ENCODE peak calls at places on chromosomes 7 and 10, in ten cellular contexts. P, O, T, Q, B, V, F, R, A and U are unnamed samples.

GRCh38 chr7:42350801-42351200 is 113.8 kb upstream of the GLI3 start:
- DNase-seq in P (peak; percentile 77), O (peak; percentile 71), T (no peak), Q (peak; percentile 4), B (no peak), V (peak; percentile 30), F (peak; percentile 19), R (peak; percentile 37), A (no peak), U (no peak)

GRCh38 chr10:129730272-129730992 is 233.6 kb downstream of the EBF3 start:
- DNase-seq in P (no peak), O (no peak), T (no peak), Q (no peak), B (no peak), V (no peak), F (no peak), R (no peak), A (no peak), U (no peak)

GRCh38 chr7:137983308-137984008 is 18.4 kb downstream of the CREB3L2 start:
- DNase-seq in P (no peak), O (peak; percentile 55), T (no peak), Q (no peak), B (no peak), V (no peak), F (no peak), R (no peak), A (peak; percentile 42), U (no peak)

GRCh38 chr7:74083928-74084721 is 521 bp downstream of the LIMK1 start:
- DNase-seq in P (no peak), O (peak; percentile 55), T (peak; percentile 50), Q (peak; percentile 43), B (no peak), V (no peak), F (no peak), R (peak; percentile 31), A (no peak), U (peak; percentile 85)

GRCh38 chr10:110746254-110746826 is 102.2 kb downstream of the RBM20 start:
- DNase-seq in P (peak; percentile 45), O (peak; percentile 56), T (peak; percentile 84), Q (peak; percentile 83), B (peak; percentile 59), V (peak; percentile 60), F (no peak), R (peak; percentile 73), A (peak; percentile 67), U (peak; percentile 84)

GRCh38 chr10:87656431-87657072 is 3.1 kb upstream of the PAPSS2 start:
- DNase-seq in P (no peak), O (peak; percentile 46), T (peak; percentile 70), Q (peak; percentile 70), B (no peak), V (no peak), F (no peak), R (peak; percentile 48), A (no peak), U (peak; percentile 63)

GRCh38 chr10:124338276-124338915 is 80.3 kb downstream of the OAT start:
- DNase-seq in P (no peak), O (no peak), T (no peak), Q (no peak), B (no peak), V (no peak), F (no peak), R (no peak), A (no peak), U (no peak)

GRCh38 chr7:17444673-17445072 is 146.2 kb downstream of the AHR start:
- DNase-seq in P (no peak), O (peak; percentile 70), T (peak; percentile 77), Q (peak; percentile 54), B (peak; percentile 76), V (no peak), F (peak; percentile 43), R (peak; percentile 70), A (no peak), U (peak; percentile 33)

GRCh38 chr7:44329081-44329480 is 3.7 kb upstream of the CAMK2B start:
- DNase-seq in P (no peak), O (no peak), T (no peak), Q (no peak), B (no peak), V (no peak), F (no peak), R (no peak), A (no peak), U (no peak)

GRCh38 chr7:44326261-44327125 is 1.1 kb upstream of the CAMK2B start:
- DNase-seq in P (no peak), O (no peak), T (no peak), Q (no peak), B (no peak), V (no peak), F (no peak), R (no peak), A (no peak), U (no peak)

GRCh38 chr7:44329888-44330287 is 4.5 kb upstream of the CAMK2B start:
- DNase-seq in P (no peak), O (no peak), T (no peak), Q (no peak), B (no peak), V (no peak), F (no peak), R (no peak), A (no peak), U (no peak)

GRCh38 chr7:44325811-44326241 is 432 bp upstream of the CAMK2B start:
- DNase-seq in P (no peak), O (no peak), T (peak; percentile 19), Q (no peak), B (no peak), V (no peak), F (no peak), R (no peak), A (no peak), U (no peak)

DNA sequence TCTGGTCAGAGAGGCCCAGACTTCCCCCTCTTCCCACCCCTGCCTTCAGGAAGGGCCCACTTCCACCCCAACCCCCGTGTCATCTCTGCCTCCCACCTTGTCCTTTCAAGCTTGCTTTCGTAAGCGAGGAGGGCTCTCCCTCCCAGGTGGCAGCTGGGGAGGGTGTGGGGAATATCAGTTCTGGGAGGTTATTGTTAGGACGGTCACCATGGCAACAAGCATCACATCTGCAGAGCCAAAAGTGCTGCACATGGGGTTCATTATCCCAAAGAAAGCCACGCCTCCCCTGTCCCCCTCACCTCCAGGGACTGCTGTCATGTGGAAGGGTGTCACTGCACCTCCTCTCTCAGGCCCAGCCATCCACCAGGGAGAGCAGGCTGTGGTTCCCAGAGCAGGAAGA is 2.6 kb upstream of the CAMK2B start:
- DNase-seq in P (no peak), O (no peak), T (no peak), Q (no peak), B (no peak), V (no peak), F (no peak), R (no peak), A (no peak), U (no peak)
- TF ChIP-seq CTCF in P (no peak), O (no peak), T (no peak), Q (no peak), B (no peak), V (no peak), F (no peak), R (no peak), A (no peak), U (no peak)

GRCh38 chr10:127907411-127908105 is 655 bp downstream of the PTPRE start:
- DNase-seq in P (no peak), O (peak; percentile 76), T (peak; percentile 72), Q (peak; percentile 32), B (no peak), V (peak; percentile 70), F (no peak), R (peak; percentile 35), A (no peak), U (peak; percentile 6)

GRCh38 chr10:127905623-127906261 is 1.2 kb upstream of the PTPRE start:
- DNase-seq in P (no peak), O (no peak), T (no peak), Q (no peak), B (no peak), V (no peak), F (no peak), R (no peak), A (no peak), U (no peak)

GRCh38 chr10:127908106-127908957 is 1.4 kb downstream of the PTPRE start:
- DNase-seq in P (peak; percentile 59), O (peak; percentile 92), T (peak; percentile 64), Q (no peak), B (peak; percentile 96), V (no peak), F (peak; percentile 63), R (peak; percentile 82), A (no peak), U (peak; percentile 75)

GRCh38 chr10:127904931-127905622 is 1.8 kb upstream of the PTPRE start:
- DNase-seq in P (no peak), O (no peak), T (no peak), Q (no peak), B (no peak), V (peak; percentile 71), F (no peak), R (no peak), A (no peak), U (no peak)

GRCh38 chr10:127906548-127907377 is at the start of gene PTPRE:
- DNase-seq in P (no peak), O (peak; percentile 63), T (peak; percentile 81), Q (peak; percentile 16), B (no peak), V (peak; percentile 90), F (no peak), R (peak; percentile 72), A (peak; percentile 53), U (peak; percentile 48)
- H3K4me3 ChIP-seq in P (peak within 1 kb of the TSS; percentile 36), O (peak within 1 kb of the TSS; percentile 55), T (peak within 1 kb of the TSS; percentile 60), Q (peak within 1 kb of the TSS; percentile 48), B (peak within 1 kb of the TSS; percentile 75), V (peak within 1 kb of the TSS; percentile 61), F (peak within 1 kb of the TSS; percentile 62), R (peak within 1 kb of the TSS; percentile 66), A (peak within 1 kb of the TSS; percentile 48), U (peak within 1 kb of the TSS; percentile 36)

GRCh38 chr7:867001-867405 is 9.4 kb upstream of the GET4 start:
- DNase-seq in P (peak; percentile 60), O (peak; percentile 62), T (no peak), Q (peak; percentile 91), B (peak; percentile 83), V (peak; percentile 62), F (no peak), R (no peak), A (peak; percentile 81), U (peak; percentile 98)

GRCh38 chr7:865921-866320 is 10.4 kb upstream of the GET4 start:
- DNase-seq in P (no peak), O (no peak), T (no peak), Q (no peak), B (no peak), V (no peak), F (no peak), R (no peak), A (no peak), U (no peak)

GRCh38 chr7:869348-869747 is 7.0 kb upstream of the GET4 start:
- DNase-seq in P (no peak), O (no peak), T (no peak), Q (no peak), B (no peak), V (no peak), F (no peak), R (no peak), A (no peak), U (no peak)

GRCh38 chr7:868189-868486 is 8.2 kb upstream of the GET4 start:
- DNase-seq in P (peak; percentile 54), O (no peak), T (no peak), Q (no peak), B (no peak), V (no peak), F (no peak), R (no peak), A (no peak), U (peak; percentile 34)

GRCh38 chr7:867406-868188 is 8.8 kb upstream of the GET4 start:
- DNase-seq in P (peak; percentile 59), O (peak; percentile 53), T (peak; percentile 48), Q (peak; percentile 71), B (peak; percentile 24), V (peak; percentile 88), F (peak; percentile 37), R (no peak), A (peak; percentile 65), U (peak; percentile 95)
- TF ChIP-seq CTCF in P (no peak), O (peak; percentile 16), T (no peak), Q (peak; percentile 6), B (no peak), V (no peak), F (no peak), R (no peak), A (no peak), U (no peak)

GRCh38 chr7:50473531-50473930 is 23.4 kb upstream of the FIGNL1 start:
- DNase-seq in P (no peak), O (no peak), T (no peak), Q (no peak), B (no peak), V (no peak), F (no peak), R (no peak), A (no peak), U (no peak)
- H3K4me3 ChIP-seq in P (no peak overlapping the region), O (no peak overlapping the region), T (no peak overlapping the region), Q (no peak overlapping the region), B (no peak overlapping the region), V (no peak overlapping the region), F (no peak overlapping the region), R (no peak overlapping the region), A (no peak overlapping the region), U (no peak overlapping the region)